ENCODE peak calls at places on chromosomes 3 and 15, in eight cellular contexts. Z is mesenchymal stem cell, D is heart right ventricle, T is astrocyte of the spinal cord, W is endodermal cell, O is kidney epithelial cell, I is RWPE2, U is upper lobe of right lung. X is an unnamed sample.

GRCh38 chr3:180036092-180036677 is 552 bp downstream of the PEX5L start:
- DNase-seq in D (no peak), T (no peak), U (no peak), W (no peak), Z (peak; percentile 0), O (no peak), I (no peak), X (no peak)

GRCh38 chr3:136546718-136547117 is 205.5 kb downstream of the STAG1 start:
- DNase-seq in D (no peak), U (no peak), T (peak; percentile 29), Z (peak; percentile 9), I (no peak), W (no peak), O (no peak), X (no peak)

GRCh38 chr15:72342385-72342784 is 22.4 kb upstream of the CELF6 start:
- DNase-seq in T (no peak), U (no peak), Z (peak; percentile 28), O (no peak), W (peak; percentile 91), I (no peak), D (no peak), X (no peak)

GRCh38 chr3:109114746-109115145 is 3.2 kb downstream of the MORC1 start:
- DNase-seq in D (no peak), I (no peak), O (no peak), W (no peak), U (no peak), Z (no peak), T (no peak), X (no peak)

GRCh38 chr3:197224034-197224444 is 74.4 kb downstream of the DLG1 start:
- DNase-seq in D (no peak), O (peak; percentile 16), U (no peak), T (peak; percentile 66), Z (peak; percentile 68), W (no peak), I (no peak), X (no peak)

GRCh38 chr15:41934843-41935242 is 37.5 kb downstream of the EHD4 start:
- DNase-seq in Z (no peak), W (peak; percentile 80), U (no peak), O (no peak), I (no peak), T (peak; percentile 60), D (no peak), X (no peak)

GRCh38 chr15:40941528-40942336 is 11.5 kb upstream of the CHAC1 start:
- DNase-seq in T (peak; percentile 74), W (peak; percentile 92), O (peak; percentile 31), I (peak; percentile 77), D (peak; percentile 84), U (peak; percentile 93), Z (peak; percentile 89), X (peak; percentile 93)

GRCh38 chr3:13879946-13880810 is at the start of gene WNT7A:
- DNase-seq in O (no peak), I (no peak), U (peak; percentile 71), W (peak; percentile 85), T (no peak), D (no peak), Z (no peak), X (no peak)

GRCh38 chr3:30699927-30700326 is 93.5 kb downstream of the TGFBR2 start:
- DNase-seq in Z (no peak), O (no peak), I (no peak), T (no peak), U (no peak), D (no peak), W (no peak), X (no peak)

GRCh38 chr3:166837535-166837934 is 542.6 kb downstream of the ZBBX start:
- DNase-seq in I (no peak), O (no peak), U (no peak), T (peak; percentile 7), D (no peak), W (peak; percentile 63), Z (peak; percentile 11), X (no peak)

GRCh38 chr3:67008388-67008787 is 10.3 kb downstream of the KBTBD8 start:
- DNase-seq in D (no peak), Z (no peak), O (no peak), W (no peak), I (no peak), T (no peak), U (no peak), X (no peak)

GRCh38 chr3:67005974-67006373 is 7.9 kb downstream of the KBTBD8 start:
- DNase-seq in W (no peak), U (no peak), O (no peak), D (no peak), I (no peak), Z (no peak), T (no peak), X (no peak)

GRCh38 chr3:67011414-67012131 is 13.5 kb downstream of the KBTBD8 start:
- DNase-seq in Z (no peak), D (no peak), U (no peak), W (no peak), I (no peak), T (no peak), O (no peak), X (no peak)

GRCh38 chr3:67009716-67010115 is 11.6 kb downstream of the KBTBD8 start:
- DNase-seq in O (no peak), D (no peak), T (no peak), U (no peak), W (no peak), Z (no peak), I (no peak), X (no peak)

GRCh38 chr3:67006460-67006859 is 8.4 kb downstream of the KBTBD8 start:
- DNase-seq in U (no peak), D (no peak), T (peak; percentile 30), I (no peak), W (no peak), Z (peak; percentile 51), O (no peak), X (no peak)
- H3K4me3 ChIP-seq in U (no peak overlapping the region), D (no peak overlapping the region), T (no peak overlapping the region), I (no peak overlapping the region), W (no peak overlapping the region), Z (no peak overlapping the region), O (no peak overlapping the region), X (no peak overlapping the region)

DNA sequence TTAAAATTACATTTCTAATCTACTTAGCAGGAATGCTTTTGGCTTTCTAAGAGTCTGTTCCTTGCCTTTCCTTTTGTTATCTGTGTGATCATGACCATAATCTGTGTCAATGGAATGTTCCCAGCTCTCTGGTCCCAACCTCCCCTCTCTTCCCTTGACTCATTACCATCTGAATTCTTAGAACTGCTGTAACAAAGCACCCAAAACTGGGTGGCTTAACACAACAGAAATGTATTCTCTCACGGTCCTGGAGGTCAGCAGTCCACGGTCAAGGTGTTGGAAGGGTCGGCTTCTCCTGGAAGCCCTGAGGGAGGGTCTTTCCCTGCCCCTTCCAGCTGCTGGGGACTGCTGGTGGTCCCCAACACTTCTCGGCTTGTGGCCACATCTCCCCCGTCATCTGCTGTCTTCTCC is 81.1 kb downstream of the LRRK1 start:
- DNase-seq in I (no peak), D (no peak), W (peak; percentile 62), Z (no peak), T (peak; percentile 23), U (no peak), O (no peak), X (no peak)
- H3K4me3 ChIP-seq in I (no peak overlapping the region), D (no peak overlapping the region), W (no peak overlapping the region), Z (no peak overlapping the region), T (no peak overlapping the region), U (no peak overlapping the region), O (no peak overlapping the region), X (no peak overlapping the region)

DNA sequence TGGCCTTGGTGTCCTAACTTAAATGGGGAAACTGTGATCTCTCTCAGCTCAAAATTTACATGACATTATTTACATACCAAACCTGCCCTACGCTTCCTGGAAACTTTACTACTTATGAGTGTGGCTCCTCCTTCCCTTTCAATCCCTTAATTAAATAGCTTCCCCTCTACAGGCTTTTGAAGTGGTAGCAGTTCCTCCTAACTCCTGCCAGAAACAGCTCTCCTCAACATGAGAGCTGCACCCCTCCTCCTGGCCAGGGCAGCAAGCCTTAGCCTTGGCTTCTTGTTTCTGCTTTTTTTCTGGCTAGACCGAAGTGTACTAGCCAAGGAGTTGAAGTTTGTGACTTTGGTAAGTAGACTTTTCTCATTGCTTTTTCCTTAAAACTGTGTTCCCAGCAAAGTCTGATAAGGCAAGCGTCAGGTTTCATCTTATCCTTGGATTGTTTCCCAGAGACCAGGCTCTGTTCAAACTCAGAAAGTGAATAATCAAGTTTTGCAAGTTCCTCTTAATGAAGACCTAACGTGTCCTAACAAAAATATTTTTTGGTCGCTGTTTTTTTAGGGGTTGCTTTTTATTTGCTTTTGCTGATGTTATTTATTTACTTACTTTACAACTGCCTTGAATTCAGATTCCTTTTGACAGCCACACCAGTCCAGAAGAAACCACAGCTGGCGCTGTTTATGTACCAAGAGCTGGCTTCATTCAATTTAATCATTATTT is at the start of gene ACP3:
- DNase-seq in I (no peak), U (peak; percentile 75), D (peak; percentile 40), Z (peak; percentile 75), O (no peak), W (peak; percentile 66), T (peak; percentile 83), X (peak; percentile 76)
- H3K4me3 ChIP-seq in I (no peak within 1 kb of the TSS), U (peak within 1 kb of the TSS; percentile 36), D (no peak within 1 kb of the TSS), Z (no peak within 1 kb of the TSS), O (no peak within 1 kb of the TSS), W (peak within 1 kb of the TSS; percentile 67), T (no peak within 1 kb of the TSS), X (no peak within 1 kb of the TSS)

GRCh38 chr3:177359601-177360357 is 162.5 kb upstream of the TBL1XR1 start:
- DNase-seq in I (peak; percentile 91), D (peak; percentile 96), O (peak; percentile 97), Z (peak; percentile 99), U (peak; percentile 96), W (peak; percentile 98), T (peak; percentile 99), X (peak; percentile 96)

GRCh38 chr3:177361042-177361938 is 164.0 kb upstream of the TBL1XR1 start:
- DNase-seq in T (no peak), O (no peak), Z (no peak), I (no peak), U (peak; percentile 70), D (no peak), W (no peak), X (no peak)

GRCh38 chr3:177364236-177364635 is 167.0 kb upstream of the TBL1XR1 start:
- DNase-seq in Z (no peak), W (no peak), U (no peak), O (no peak), I (no peak), D (no peak), T (no peak), X (no peak)

GRCh38 chr3:177358968-177359600 is 161.8 kb upstream of the TBL1XR1 start:
- DNase-seq in T (peak; percentile 50), W (peak; percentile 94), Z (peak; percentile 55), I (no peak), D (peak; percentile 45), O (no peak), U (peak; percentile 72), X (peak; percentile 67)

DNA sequence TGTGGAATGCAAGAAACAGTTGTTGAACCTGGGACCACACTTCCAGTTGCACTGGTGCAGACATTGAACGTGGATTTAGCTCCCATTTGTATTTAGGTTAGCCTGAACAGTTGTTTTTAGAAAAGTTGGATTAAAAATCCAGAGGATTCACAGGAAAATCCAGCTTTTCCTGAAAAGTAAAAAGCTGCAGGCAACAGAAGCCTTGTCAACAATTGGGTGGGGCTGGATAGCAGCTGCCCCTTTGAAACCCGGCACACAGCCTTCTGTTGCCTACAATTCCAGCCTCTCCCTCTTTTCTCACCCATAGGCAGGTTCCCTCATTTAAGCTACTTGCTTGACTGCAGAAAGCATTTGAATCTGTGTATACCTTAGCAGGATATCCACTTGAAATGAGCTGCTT is 165.4 kb upstream of the TBL1XR1 start:
- DNase-seq in T (no peak), U (no peak), W (no peak), Z (no peak), O (no peak), D (no peak), I (no peak), X (no peak)
- H3K4me3 ChIP-seq in T (no peak overlapping the region), U (no peak overlapping the region), W (no peak overlapping the region), Z (no peak overlapping the region), O (no peak overlapping the region), D (no peak overlapping the region), I (no peak overlapping the region), X (no peak overlapping the region)